ENCODE peak calls at places on chromosome 7, in ten cellular contexts. F is left lobe of liver; Y is naive B cell; O is Ammon's horn; S is WTC11; R is stimulated activated CD4-positive, alpha-beta T cell treated with anti-CD3 and anti-CD28 coated beads, Interleukin-1b, Interleukin-23, amount 100 ng/mL, for 24 hours; H is heart right ventricle; W is T-helper 2 cell; B is anterior cingulate cortex; G is progenitor cell of endocrine pancreas. V is an unnamed sample.

GRCh38 chr7:50957427-50957826 is 174.7 kb upstream of the GRB10 start:
- DNase-seq in R (no peak), H (no peak), W (no peak), B (no peak), G (no peak), F (no peak), Y (no peak), O (no peak), S (no peak), V (no peak)

GRCh38 chr7:135368416-135369186 is 135.0 kb downstream of the STRA8 start:
- DNase-seq in G (no peak), R (no peak), F (no peak), S (no peak), W (no peak), H (no peak), Y (no peak), O (no peak), B (no peak), V (no peak)

GRCh38 chr7:30469303-30469702 is 9.3 kb downstream of the NOD1 start:
- DNase-seq in Y (no peak), O (peak; percentile 58), W (no peak), R (no peak), F (peak; percentile 46), G (no peak), B (no peak), S (peak; percentile 68), H (peak; percentile 63), V (no peak)

GRCh38 chr7:131945313-131945831 is 388.9 kb upstream of the PODXL start:
- DNase-seq in H (peak; percentile 47), B (peak; percentile 24), W (no peak), G (peak; percentile 72), O (peak; percentile 69), F (peak; percentile 49), Y (no peak), S (peak; percentile 86), R (peak; percentile 1), V (peak; percentile 73)

GRCh38 chr7:2242541-2243482 is 786 bp downstream of the NUDT1 start:
- DNase-seq in S (no peak), W (no peak), R (no peak), B (no peak), H (no peak), Y (no peak), F (no peak), G (no peak), O (no peak), V (peak; percentile 82)

GRCh38 chr7:65554-65953 is 126.8 kb upstream of the FAM20C start:
- DNase-seq in G (no peak), R (no peak), H (no peak), S (no peak), F (no peak), Y (no peak), W (no peak), B (no peak), O (no peak), V (no peak)

GRCh38 chr7:40299097-40299496 is 164.3 kb downstream of the SUGCT start:
- DNase-seq in F (no peak), R (no peak), S (no peak), H (no peak), B (no peak), W (no peak), O (no peak), G (no peak), Y (no peak), V (no peak)

GRCh38 chr7:26549281-26549943 is 257.8 kb downstream of the SNX10 start:
- DNase-seq in G (no peak), W (no peak), S (no peak), Y (no peak), H (no peak), B (no peak), F (no peak), O (no peak), R (no peak), V (no peak)

GRCh38 chr7:100157334-100158228 is 942 bp downstream of the TRAPPC14 start:
- DNase-seq in G (no peak), B (no peak), O (no peak), H (peak; percentile 30), Y (no peak), R (no peak), W (no peak), F (no peak), S (no peak), V (no peak)

GRCh38 chr7:38312776-38313175 is 39.3 kb upstream of the TARP start:
- DNase-seq in O (no peak), F (no peak), G (no peak), Y (no peak), B (no peak), R (no peak), H (no peak), W (no peak), S (no peak), V (no peak)

GRCh38 chr7:135678612-135679575 is 16.6 kb downstream of the STMP1 start:
- DNase-seq in S (no peak), H (peak; percentile 34), F (peak; percentile 65), R (no peak), Y (no peak), O (no peak), W (no peak), B (no peak), G (no peak), V (no peak)

GRCh38 chr7:44398506-44398905 is 73.1 kb upstream of the CAMK2B start:
- DNase-seq in G (no peak), S (no peak), O (peak; percentile 74), H (no peak), R (no peak), W (no peak), Y (no peak), F (no peak), B (no peak), V (no peak)

GRCh38 chr7:80588591-80588990 is 49.9 kb upstream of the CD36 start:
- DNase-seq in G (no peak), S (no peak), R (no peak), H (no peak), Y (no peak), F (no peak), B (no peak), W (no peak), O (no peak), V (no peak)

GRCh38 chr7:2172311-2173183 is 60.2 kb downstream of the MAD1L1 start:
- DNase-seq in B (no peak), R (no peak), O (no peak), S (no peak), H (no peak), F (no peak), W (no peak), Y (no peak), G (no peak), V (no peak)

GRCh38 chr7:5528071-5528814 is 104.6 kb upstream of the TNRC18 start:
- DNase-seq in W (no peak), O (peak; percentile 33), B (peak; percentile 17), G (no peak), Y (no peak), R (no peak), H (peak; percentile 30), S (no peak), F (peak; percentile 57), V (no peak)

GRCh38 chr7:121081327-121081936 is 92.9 kb downstream of the CPED1 start:
- DNase-seq in B (no peak), R (no peak), Y (peak; percentile 23), O (peak; percentile 70), F (no peak), W (no peak), G (no peak), H (no peak), S (no peak), V (peak; percentile 90)

GRCh38 chr7:98251251-98251843 is 685 bp downstream of the TECPR1 start:
- DNase-seq in O (no peak), S (no peak), R (no peak), Y (peak; percentile 61), F (no peak), G (no peak), W (no peak), H (no peak), B (no peak), V (peak; percentile 86)

GRCh38 chr7:156160811-156161210 is 348.5 kb upstream of the SHH start:
- DNase-seq in G (no peak), S (peak; percentile 46), O (no peak), Y (no peak), F (peak; percentile 27), B (no peak), W (no peak), R (no peak), H (no peak), V (no peak)

GRCh38 chr7:151388007-151388297 is 21.9 kb downstream of the WDR86 start:
- DNase-seq in S (no peak), H (no peak), G (no peak), Y (no peak), F (no peak), W (no peak), O (no peak), B (no peak), R (no peak), V (no peak)

GRCh38 chr7:42006801-42007394 is 230.1 kb downstream of the GLI3 start:
- DNase-seq in G (no peak), O (no peak), S (no peak), B (no peak), H (no peak), R (no peak), Y (no peak), W (no peak), F (no peak), V (no peak)

GRCh38 chr7:116588225-116588624 is 63.4 kb downstream of the CAV1 start:
- DNase-seq in F (no peak), O (peak; percentile 17), G (no peak), H (no peak), S (no peak), B (no peak), R (no peak), W (no peak), Y (no peak), V (no peak)

GRCh38 chr7:47422631-47423030 is 159.3 kb downstream of the TNS3 start:
- DNase-seq in Y (no peak), G (no peak), R (no peak), H (no peak), O (no peak), W (no peak), B (no peak), S (no peak), F (no peak), V (no peak)

GRCh38 chr7:30450123-30450982 is 28.2 kb downstream of the NOD1 start:
- DNase-seq in R (no peak), O (no peak), Y (no peak), G (no peak), B (no peak), W (no peak), S (no peak), H (no peak), F (no peak), V (no peak)

GRCh38 chr7:128705891-128706333 is 33.2 kb upstream of the CALU start:
- DNase-seq in Y (no peak), H (no peak), F (no peak), R (no peak), S (no peak), O (no peak), B (no peak), G (no peak), W (no peak), V (peak; percentile 26)

GRCh38 chr7:4668510-4668847 is 13.6 kb upstream of the FOXK1 start:
- DNase-seq in R (no peak), F (no peak), O (no peak), G (no peak), B (no peak), Y (no peak), H (no peak), S (no peak), W (no peak), V (no peak)